ENCODE peak calls at places on chromosomes 11 and 22, in six cellular contexts. J is ureter; P is CD4-positive, CD25-positive, alpha-beta regulatory T cell; R is NCI-H748 treated with DMSO at 0.1 percent for 48 hours; B is H7; H is NCI-H510A. S is an unnamed sample.

GRCh38 chr11:103794262-103794661 is 242.2 kb upstream of the DDI1 start:
- DNase-seq in B (no peak), J (no peak), H (no peak), P (no peak), R (no peak), S (no peak)

GRCh38 chr11:32374261-32374711 is 61.1 kb downstream of the WT1 start:
- DNase-seq in P (peak), R (peak), J (no peak), H (no peak), B (peak), S (no peak)

GRCh38 chr11:108559340-108559739 is 34.2 kb downstream of the EXPH5 start:
- DNase-seq in B (no peak), J (no peak), H (no peak), R (no peak), P (peak), S (no peak)

GRCh38 chr11:132579686-132580085 is 952.6 kb downstream of the OPCML start:
- DNase-seq in R (no peak), B (no peak), H (no peak), J (no peak), P (no peak), S (no peak)

GRCh38 chr22:40377931-40378330 is 7.5 kb downstream of the SGSM3 start:
- DNase-seq in H (no peak), P (no peak), B (no peak), J (no peak), R (no peak), S (no peak)

GRCh38 chr11:65184146-65184545 is 2.4 kb downstream of the CAPN1 start:
- DNase-seq in J (no peak), B (peak), R (no peak), H (no peak), P (no peak), S (no peak)

GRCh38 chr22:37328017-37328416 is 45.7 kb downstream of the CYTH4 start:
- DNase-seq in H (no peak), B (no peak), P (no peak), J (no peak), R (no peak), S (no peak)

GRCh38 chr11:109794501-109794900 is 298.7 kb upstream of the ZC3H12C start:
- DNase-seq in J (no peak), R (no peak), P (no peak), B (no peak), H (no peak), S (no peak)

GRCh38 chr11:18188796-18189195 is 16.2 kb downstream of the MRGPRX4 start:
- DNase-seq in R (no peak), J (no peak), B (no peak), H (no peak), P (no peak), S (no peak)